ENCODE peak calls at places on chromosomes 6 and 20, in eight cellular contexts. D is tibial nerve; I is endodermal cell; U is fibroblast of mammary gland; C is CD4-positive, alpha-beta T cell; Q is heart left ventricle; B is Panc1; N is body of pancreas. Y is an unnamed sample.

GRCh38 chr6:52522151-52522626 is 54.7 kb downstream of the TRAM2 start:
- DNase-seq in D (peak), I (no peak), U (peak), C (no peak), Q (no peak), B (no peak), N (no peak), Y (no peak)

GRCh38 chr6:110799655-110800054 is 15.6 kb downstream of the CDK19 start:
- DNase-seq in D (no peak), I (no peak), U (no peak), C (no peak), Q (no peak), B (no peak), N (no peak), Y (no peak)

GRCh38 chr6:107496041-107496440 is 6.1 kb downstream of the SOBP start:
- DNase-seq in D (no peak), I (no peak), U (no peak), C (no peak), Q (no peak), B (no peak), N (no peak), Y (no peak)

GRCh38 chr6:38248500-38249234 is 391.1 kb downstream of the BTBD9 start:
- DNase-seq in D (no peak), I (no peak), U (peak), C (no peak), Q (no peak), B (no peak), N (no peak), Y (no peak)

GRCh38 chr6:2823104-2823850 is 18.4 kb downstream of the SERPINB1 start:
- DNase-seq in D (no peak), I (no peak), U (peak), C (no peak), Q (no peak), B (no peak), N (no peak), Y (no peak)

GRCh38 chr6:19327684-19328083 is 509.5 kb upstream of the ID4 start:
- DNase-seq in D (no peak), I (no peak), U (no peak), C (no peak), Q (no peak), B (no peak), N (no peak), Y (no peak)

GRCh38 chr20:35988910-35989463 is 20.6 kb downstream of the CNBD2 start:
- DNase-seq in D (no peak), I (no peak), U (peak), C (no peak), Q (no peak), B (no peak), N (no peak), Y (no peak)

GRCh38 chr20:52047811-52048302 is 143.7 kb downstream of the ZFP64 start:
- DNase-seq in D (no peak), I (peak), U (peak), C (no peak), Q (no peak), B (no peak), N (no peak), Y (peak)

GRCh38 chr6:109330263-109330662 is 52.0 kb downstream of the CD164 start:
- DNase-seq in D (no peak), I (no peak), U (no peak), C (no peak), Q (no peak), B (no peak), N (no peak), Y (no peak)

GRCh38 chr20:14992071-14992654 is 654.8 kb upstream of the FLRT3 start:
- DNase-seq in D (no peak), I (no peak), U (peak), C (no peak), Q (no peak), B (no peak), N (no peak), Y (no peak)

GRCh38 chr6:70709826-70710225 is 42.1 kb downstream of the SMAP1 start:
- DNase-seq in D (no peak), I (no peak), U (peak), C (no peak), Q (no peak), B (no peak), N (no peak), Y (peak)

GRCh38 chr20:19949195-19949867 is 67.8 kb upstream of the NAA20 start:
- DNase-seq in D (no peak), I (no peak), U (no peak), C (no peak), Q (no peak), B (no peak), N (no peak), Y (no peak)

GRCh38 chr6:56482525-56482924 is 160.2 kb downstream of the DST start:
- DNase-seq in D (no peak), I (no peak), U (no peak), C (no peak), Q (no peak), B (no peak), N (peak), Y (no peak)

GRCh38 chr6:80143312-80143960 is 37.0 kb downstream of the BCKDHB start:
- DNase-seq in D (peak), I (no peak), U (peak), C (no peak), Q (peak), B (no peak), N (peak), Y (peak)

GRCh38 chr6:47047479-47048411 is 5.6 kb upstream of the ADGRF1 start:
- DNase-seq in D (peak), I (peak), U (peak), C (peak), Q (peak), B (peak), N (peak), Y (peak)

GRCh38 chr20:20038586-20038985 is 13.7 kb downstream of the CRNKL1 start:
- DNase-seq in D (no peak), I (no peak), U (no peak), C (no peak), Q (no peak), B (no peak), N (no peak), Y (no peak)

GRCh38 chr6:64547594-64548268 is 912.1 kb downstream of the PHF3 start:
- DNase-seq in D (no peak), I (no peak), U (no peak), C (no peak), Q (peak), B (no peak), N (no peak), Y (no peak)

GRCh38 chr6:110326609-110327008 is 31.5 kb downstream of the METTL24 start:
- DNase-seq in D (no peak), I (no peak), U (no peak), C (no peak), Q (no peak), B (no peak), N (no peak), Y (no peak)

GRCh38 chr6:90123796-90124195 is 172.8 kb downstream of the BACH2 start:
- DNase-seq in D (no peak), I (no peak), U (peak), C (no peak), Q (no peak), B (no peak), N (no peak), Y (no peak)

GRCh38 chr20:19974621-19975435 is 42.3 kb upstream of the NAA20 start:
- DNase-seq in D (peak), I (no peak), U (peak), C (no peak), Q (peak), B (no peak), N (peak), Y (peak)

DNA sequence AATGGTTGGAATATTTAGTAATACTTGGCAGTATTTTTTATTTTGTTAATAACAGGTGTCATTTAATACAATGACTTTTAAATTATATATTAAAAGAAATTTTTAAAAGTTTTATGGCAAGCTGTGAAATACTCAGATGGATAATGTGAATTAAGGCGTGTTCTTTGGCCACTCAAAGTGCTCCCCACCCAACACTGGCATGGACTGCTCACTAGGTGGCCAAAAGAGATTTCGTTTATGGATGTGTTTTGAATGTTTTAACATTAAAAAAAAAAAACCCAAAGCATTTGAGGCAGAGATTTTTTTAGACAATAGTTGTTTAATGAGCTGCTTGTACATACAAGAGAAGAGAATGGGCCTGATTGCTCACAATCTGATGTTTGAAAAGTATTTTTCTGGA is 86.5 kb downstream of the QKI start:
- DNase-seq in D (no peak), I (no peak), U (no peak), C (no peak), Q (no peak), B (no peak), N (no peak), Y (no peak)
- TF ChIP-seq CTCF in D (no peak), I (peak), U (peak), C (no peak), Q (no peak), B (no peak), N (no peak), Y (no peak)

GRCh38 chr6:30071081-30071818 is 4.3 kb downstream of the PPP1R11 start:
- DNase-seq in D (no peak), I (peak), U (peak), C (no peak), Q (peak), B (no peak), N (no peak), Y (no peak)
- TF ChIP-seq CTCF in D (no peak), I (peak), U (no peak), C (no peak), Q (peak), B (no peak), N (no peak), Y (no peak)

DNA sequence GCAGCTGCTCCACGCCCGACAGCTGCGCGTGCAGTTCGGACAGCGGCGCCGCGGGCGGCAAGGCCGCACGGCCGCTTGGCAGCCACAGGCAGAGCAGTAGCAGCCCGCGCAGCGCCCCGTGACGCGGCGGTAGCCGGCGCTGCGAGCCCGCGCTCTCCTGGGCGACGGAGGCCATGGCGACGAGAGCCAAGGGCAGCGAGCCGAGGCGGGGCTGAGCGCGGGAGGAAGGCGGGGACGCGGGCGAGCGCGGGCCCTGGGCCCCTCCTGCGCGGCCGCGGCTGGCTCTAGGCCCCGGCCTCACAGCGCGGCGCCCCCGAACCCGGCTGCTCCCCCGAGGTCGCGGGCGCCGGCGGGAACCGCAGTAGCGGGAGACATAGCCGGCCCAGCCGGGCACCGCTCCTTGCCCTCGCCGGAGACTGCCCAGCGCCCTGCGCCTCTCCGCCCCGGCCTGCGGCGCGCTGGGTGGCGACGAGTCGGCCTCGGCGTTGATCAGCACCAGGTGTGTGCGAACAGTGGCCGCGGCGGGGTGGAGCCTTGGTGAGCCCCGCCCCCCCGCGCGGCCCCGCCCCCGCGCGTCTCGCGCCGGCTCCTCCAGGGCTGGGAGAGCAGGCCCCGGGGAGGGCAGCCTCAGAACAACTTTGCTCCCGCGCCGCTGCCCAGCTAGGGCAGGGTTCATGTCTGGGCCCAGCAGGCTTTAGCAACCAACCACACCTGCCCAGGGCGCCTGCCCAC is at the start of gene LRP11:
- DNase-seq in D (peak), I (peak), U (peak), C (peak), Q (peak), B (no peak), N (peak), Y (peak)
- TF ChIP-seq CTCF in D (no peak), I (no peak), U (no peak), C (no peak), Q (no peak), B (no peak), N (no peak), Y (no peak)

DNA sequence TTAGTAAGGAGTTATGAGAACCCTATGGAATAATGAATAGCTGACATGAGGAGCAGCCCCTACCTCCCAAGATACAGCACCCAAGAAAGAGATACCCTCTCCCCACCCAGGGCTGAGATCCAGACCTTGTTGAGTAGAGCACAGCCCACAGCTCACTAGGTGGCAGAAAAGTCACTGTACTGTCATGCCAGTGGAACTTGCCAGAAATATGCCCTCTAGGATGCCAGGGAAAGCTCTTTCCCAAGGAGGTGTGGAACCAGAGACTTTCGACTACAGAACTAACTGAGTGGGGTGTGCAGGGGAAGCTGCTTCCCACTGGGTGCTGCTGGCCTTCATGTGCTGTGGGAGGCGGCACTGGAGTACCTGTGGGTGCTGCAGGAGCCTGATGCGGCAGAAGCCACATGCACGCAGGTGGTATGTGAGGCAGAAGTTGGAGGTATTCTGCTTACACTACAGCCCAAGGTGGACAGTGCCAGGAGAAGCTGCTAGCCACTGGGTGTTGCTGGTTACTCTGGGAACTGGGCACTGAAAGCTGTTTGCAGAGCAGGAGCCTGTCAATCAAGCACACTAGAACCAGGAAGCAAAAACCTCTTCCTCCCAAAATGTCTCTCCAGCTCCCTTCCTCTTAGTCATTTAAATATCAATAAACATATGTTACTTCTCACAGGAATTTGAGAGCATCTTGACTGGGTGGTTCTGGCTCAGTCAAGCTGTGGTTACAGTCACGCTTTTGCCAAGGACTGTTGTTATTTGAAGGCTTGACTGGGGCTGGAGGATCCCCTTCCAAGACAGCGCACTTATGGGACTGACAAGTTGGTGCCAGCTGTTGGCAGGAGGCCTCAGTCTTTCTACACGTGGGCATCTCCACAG is 17.9 kb downstream of the ARMC12 start:
- DNase-seq in D (no peak), I (no peak), U (peak), C (no peak), Q (no peak), B (no peak), N (peak), Y (peak)
- TF ChIP-seq CTCF in D (no peak), I (no peak), U (no peak), C (no peak), Q (no peak), B (no peak), N (peak), Y (no peak)

GRCh38 chr6:26199057-26199772 is 112.0 kb downstream of the HFE start:
- DNase-seq in D (peak), I (peak), U (peak), C (peak), Q (peak), B (peak), N (peak), Y (peak)
- TF ChIP-seq CTCF in D (no peak), I (no peak), U (no peak), C (no peak), Q (no peak), B (no peak), N (no peak), Y (no peak)

DNA sequence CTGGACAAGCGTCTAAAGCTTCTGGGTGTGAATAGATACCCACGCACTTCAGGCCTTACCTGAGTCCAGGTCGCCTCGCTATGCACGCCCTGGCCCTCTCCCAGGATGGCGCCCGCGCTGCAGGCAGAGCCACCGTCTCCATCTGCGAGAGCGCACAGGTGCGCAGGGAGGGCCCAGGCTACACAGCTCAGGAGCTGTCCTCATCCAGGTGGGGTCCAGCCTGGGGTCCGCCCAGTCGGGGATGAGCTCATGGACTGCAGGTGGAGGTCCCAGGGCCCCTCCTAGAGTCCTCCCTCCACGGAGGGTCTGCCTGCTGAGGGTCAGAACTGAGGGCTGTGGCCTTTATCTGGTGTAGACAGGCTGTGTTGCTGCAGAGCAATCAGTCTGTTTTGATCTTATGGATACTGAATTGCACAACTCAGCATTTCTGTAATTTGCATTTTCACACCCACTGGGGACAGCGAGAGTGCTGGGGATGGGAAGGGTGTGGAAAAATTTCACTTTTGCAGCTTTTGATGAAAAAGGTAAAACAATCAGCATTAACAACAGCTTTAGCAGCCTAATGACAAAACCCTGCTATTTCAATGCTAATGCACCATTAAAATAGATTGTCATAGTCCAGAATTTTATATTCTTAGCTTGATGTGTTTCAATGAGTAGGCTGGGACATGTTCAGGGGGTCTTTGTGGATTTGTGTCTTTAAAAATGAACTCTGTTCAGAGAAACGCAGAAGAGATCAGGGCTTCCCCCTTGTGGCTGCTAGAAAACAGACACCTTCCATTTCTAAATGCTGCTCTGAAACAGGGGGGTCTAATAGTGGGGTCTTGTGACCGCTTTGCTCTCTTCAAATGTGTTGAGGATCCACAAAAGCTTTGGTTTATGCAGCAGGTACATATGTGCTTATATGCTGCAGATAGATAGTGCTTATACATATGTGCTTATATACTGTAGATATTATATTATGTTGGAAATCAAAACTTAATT is 77.8 kb upstream of the PHACTR3 start:
- DNase-seq in D (no peak), I (no peak), U (no peak), C (no peak), Q (no peak), B (no peak), N (no peak), Y (no peak)
- TF ChIP-seq CTCF in D (no peak), I (peak), U (no peak), C (no peak), Q (no peak), B (peak), N (no peak), Y (peak)

Y was measured in Calu3.